ENCODE peak calls at places on chromosomes 2 and 18, in six cellular contexts. P is CD4-positive, alpha-beta T cell; S is kidney; J is MM.1S; B is mammary epithelial cell; W is IMR-90. C is an unnamed sample.
A peak's percentile ranks its signal among the peaks of the same experiment; 100 is the strongest.

GRCh38 chr2:41722668-41723369 is 325.0 kb upstream of the PKDCC start:
- DNase-seq in S (peak; percentile 60), W (peak; percentile 52), J (no peak), P (no peak), B (peak; percentile 83), C (peak; percentile 15)

GRCh38 chr2:169038338-169038757 is 7.2 kb upstream of the ABCB11 start:
- DNase-seq in J (no peak), W (no peak), S (no peak), B (peak; percentile 79), P (no peak), C (no peak)

GRCh38 chr2:42901076-42901645 is 108.8 kb upstream of the HAAO start:
- DNase-seq in P (no peak), S (no peak), J (no peak), W (peak; percentile 75), B (no peak), C (no peak)

GRCh38 chr18:49584431-49584830 is 22.6 kb downstream of the LIPG start:
- DNase-seq in S (no peak), P (no peak), J (no peak), B (no peak), W (no peak), C (no peak)

GRCh38 chr2:21422050-21422449 is 298.3 kb downstream of the TDRD15 start:
- DNase-seq in B (no peak), J (peak; percentile 23), W (peak; percentile 27), P (no peak), S (no peak), C (no peak)

GRCh38 chr2:134360750-134361487 is 107.0 kb downstream of the MGAT5 start:
- DNase-seq in J (no peak), B (no peak), P (no peak), S (no peak), W (no peak), C (peak; percentile 18)

GRCh38 chr18:47893939-47894699 is 36.3 kb downstream of the SMAD2 start:
- DNase-seq in S (no peak), W (peak; percentile 10), J (no peak), B (no peak), P (no peak), C (no peak)

GRCh38 chr2:43848174-43848573 is 9.4 kb downstream of the ABCG8 start:
- DNase-seq in J (peak; percentile 19), P (no peak), B (no peak), S (no peak), W (peak; percentile 29), C (no peak)

GRCh38 chr2:120606931-120607330 is 128.7 kb upstream of the GLI2 start:
- DNase-seq in S (peak; percentile 64), P (no peak), W (no peak), J (no peak), B (no peak), C (no peak)

GRCh38 chr2:48600204-48600813 is 17.3 kb upstream of the GTF2A1L start:
- DNase-seq in B (peak; percentile 32), P (no peak), J (peak; percentile 53), S (no peak), W (peak; percentile 67), C (no peak)

GRCh38 chr2:61834893-61835292 is 19.0 kb downstream of the FAM161A start:
- DNase-seq in W (peak; percentile 33), J (no peak), S (no peak), P (no peak), B (peak; percentile 53), C (no peak)

GRCh38 chr2:18238231-18238630 is 322.2 kb downstream of the RDH14 start:
- DNase-seq in W (no peak), S (no peak), J (no peak), B (no peak), P (no peak), C (no peak)

GRCh38 chr2:238742066-238742465 is 105.8 kb upstream of the TWIST2 start:
- DNase-seq in S (no peak), W (no peak), B (no peak), J (no peak), P (no peak), C (no peak)

GRCh38 chr2:146544701-146545100 is 1300.1 kb upstream of the ACVR2A start:
- DNase-seq in J (no peak), P (no peak), S (no peak), B (peak; percentile 16), W (peak; percentile 42), C (no peak)

GRCh38 chr2:47075361-47076125 is 79.6 kb downstream of the STPG4 start:
- DNase-seq in S (peak; percentile 72), P (no peak), J (no peak), B (no peak), W (peak; percentile 47), C (no peak)

GRCh38 chr2:12087671-12088380 is 341.4 kb downstream of the LPIN1 start:
- DNase-seq in J (no peak), S (no peak), P (no peak), B (peak; percentile 87), W (peak; percentile 42), C (no peak)

GRCh38 chr18:23107718-23108117 is 27.6 kb upstream of the CABLES1 start:
- DNase-seq in W (peak; percentile 33), J (no peak), P (no peak), S (no peak), B (peak; percentile 37), C (no peak)

GRCh38 chr18:56716692-56717146 is 65.6 kb downstream of the WDR7 start:
- DNase-seq in W (no peak), J (peak; percentile 24), B (no peak), S (no peak), P (no peak), C (no peak)

GRCh38 chr2:232236200-232236599 is 142.4 kb upstream of the ALPP start:
- DNase-seq in P (no peak), S (no peak), J (no peak), B (peak; percentile 81), W (peak; percentile 19), C (no peak)

GRCh38 chr2:70901235-70902066 is 34.2 kb upstream of the ATP6V1B1 start:
- DNase-seq in J (no peak), S (no peak), W (peak; percentile 34), P (no peak), B (no peak), C (no peak)

GRCh38 chr18:11488175-11488574 is 121.2 kb upstream of the SLC35G4 start:
- DNase-seq in J (no peak), B (peak; percentile 63), S (no peak), P (no peak), W (peak; percentile 41), C (no peak)

DNA sequence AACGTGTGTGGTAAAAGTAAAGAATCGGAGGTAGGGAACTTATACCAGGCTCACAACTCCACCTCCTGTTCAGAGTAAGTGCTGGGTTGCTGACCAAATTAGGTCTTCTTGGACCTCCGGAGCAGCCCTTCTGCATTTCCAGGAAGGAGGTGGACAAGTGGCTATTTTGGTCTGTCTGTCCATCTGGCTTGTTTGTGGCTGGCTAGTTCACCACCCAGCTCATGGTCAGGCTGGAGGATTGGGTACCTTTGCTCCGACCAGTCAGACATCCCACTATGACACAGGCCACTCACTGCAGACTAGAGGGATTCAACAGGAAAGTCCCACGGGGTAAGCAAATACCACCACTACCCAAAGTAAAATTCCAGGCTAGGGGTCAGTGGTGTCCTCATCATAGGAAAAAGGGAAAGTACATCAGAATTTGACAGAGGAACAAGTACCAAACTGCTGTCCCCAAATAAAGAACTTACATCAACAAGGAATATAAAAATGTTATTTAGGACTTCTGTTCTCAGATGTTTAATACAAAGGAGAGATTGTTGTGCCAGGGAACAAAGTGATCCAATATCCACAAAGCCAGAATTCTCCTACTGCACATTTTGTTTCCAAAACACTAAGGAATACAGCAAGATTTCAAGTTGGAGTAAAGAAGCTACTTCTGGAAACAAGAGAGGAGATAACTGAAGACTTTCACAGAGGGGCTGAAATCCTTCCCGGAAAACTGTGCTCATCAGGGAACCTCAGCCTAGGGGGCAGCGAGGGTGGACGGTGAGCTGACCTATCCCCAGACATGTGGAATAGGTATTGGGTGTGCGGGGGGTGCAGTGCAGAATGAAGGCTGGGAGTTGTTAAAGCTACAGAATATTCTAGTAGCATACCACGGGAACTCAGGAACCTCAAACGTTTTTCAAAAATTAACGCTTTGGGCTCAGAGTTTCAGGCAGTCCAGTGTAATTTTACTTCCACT is 56.9 kb downstream of the BCL2 start:
- DNase-seq in P (no peak), J (no peak), B (no peak), S (no peak), W (no peak), C (peak; percentile 72)
- H3K27ac ChIP-seq in P (no peak overlapping the region), J (no peak overlapping the region), B (no peak overlapping the region), S (no peak overlapping the region), W (no peak overlapping the region), C (peak overlapping the region; percentile 84)

GRCh38 chr18:61556316-61556715 is 223.1 kb downstream of the CDH20 start:
- DNase-seq in P (no peak), S (no peak), W (no peak), J (no peak), B (no peak), C (no peak)
- TF ChIP-seq CTCF in P (no peak), S (no peak), W (no peak), J (no peak), B (no peak), C (no peak)

DNA sequence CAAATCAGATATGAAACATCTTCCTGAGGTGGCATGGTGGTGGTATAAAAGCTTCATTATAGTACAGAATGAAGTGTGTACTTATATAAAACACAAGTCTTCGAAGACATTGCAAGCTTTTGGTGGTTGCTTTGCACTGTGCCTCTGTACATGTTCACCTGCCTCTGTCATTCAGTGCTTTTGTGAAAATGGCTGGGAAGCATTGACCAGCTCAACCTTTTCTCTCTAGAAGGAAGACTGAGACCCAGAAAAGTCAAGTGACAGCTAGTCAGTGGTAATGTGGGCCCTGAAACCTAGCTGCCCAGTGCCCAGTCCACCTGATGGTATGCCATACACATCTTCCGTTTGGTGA is 12.1 kb downstream of the ITGA6 start:
- DNase-seq in P (no peak), J (no peak), W (no peak), S (no peak), B (no peak), C (no peak)
- H3K27ac ChIP-seq in P (no peak overlapping the region), J (no peak overlapping the region), W (no peak overlapping the region), S (peak overlapping the region; percentile 8), B (peak overlapping the region; percentile 99), C (no peak overlapping the region)

GRCh38 chr2:113876503-113877387 is 13.1 kb upstream of the ACTR3 start:
- DNase-seq in W (no peak), S (peak; percentile 91), B (peak; percentile 88), J (no peak), P (peak; percentile 48), C (no peak)
- TF ChIP-seq CTCF in W (no peak), S (no peak), B (no peak), J (no peak), P (no peak), C (no peak)

GRCh38 chr2:225112362-225113111 is 70.3 kb upstream of the DOCK10 start:
- DNase-seq in J (no peak), W (no peak), B (no peak), S (no peak), P (no peak), C (no peak)
- H3K27ac ChIP-seq in J (peak overlapping the region; percentile 20), W (no peak overlapping the region), B (no peak overlapping the region), S (no peak overlapping the region), P (no peak overlapping the region), C (no peak overlapping the region)

GRCh38 chr2:121697108-121697631 is 39.5 kb downstream of the NIFK start:
- DNase-seq in J (no peak), W (no peak), B (peak; percentile 43), S (no peak), P (no peak), C (no peak)

GRCh38 chr2:121698318-121698930 is 38.3 kb downstream of the NIFK start:
- DNase-seq in W (no peak), S (no peak), P (no peak), B (no peak), J (no peak), C (no peak)

GRCh38 chr2:121695179-121695451 is 41.6 kb downstream of the NIFK start:
- DNase-seq in P (no peak), J (no peak), S (no peak), B (no peak), W (no peak), C (no peak)

GRCh38 chr2:121694398-121695178 is 42.1 kb downstream of the NIFK start:
- DNase-seq in P (no peak), J (no peak), S (no peak), B (peak; percentile 52), W (peak; percentile 69), C (no peak)

GRCh38 chr2:121696410-121696930 is 40.2 kb downstream of the NIFK start:
- DNase-seq in B (no peak), S (no peak), P (no peak), J (no peak), W (no peak), C (no peak)
- TF ChIP-seq CTCF in B (no peak), S (no peak), P (no peak), J (no peak), W (no peak), C (no peak)